ENCODE peak calls at places on chromosomes 13 and 19, in ten cellular contexts. J is smooth muscle cell of the brain vasculature; K is T1000; P is NCI-H82; B is stimulated activated CD4-positive, alpha-beta T cell treated with anti-CD3 and anti-CD28 coated beads, Interleukin-2, amount 100 ng/mL, for 24 hours; N is WTC11; S is epithelial cell of prostate; C is DND-41; I is cardiac muscle cell; Z is caudate nucleus. G is an unnamed sample.

GRCh38 chr19:12052571-12053169 is at the start of gene ZNF878:
- DNase-seq in I (peak; percentile 99), N (peak; percentile 99), C (peak; percentile 94), J (no peak), B (peak; percentile 68), K (peak; percentile 86), S (no peak), Z (peak; percentile 65), P (peak; percentile 94), G (no peak)

GRCh38 chr19:11737964-11738745 is 591 bp downstream of the ZNF823 start:
- DNase-seq in N (peak; percentile 50), S (no peak), Z (no peak), I (peak; percentile 64), J (no peak), B (peak; percentile 41), C (peak; percentile 46), K (peak; percentile 40), P (peak; percentile 38), G (peak; percentile 14)

GRCh38 chr19:12648088-12648487 is 18.5 kb downstream of the MAN2B1 start:
- DNase-seq in N (peak; percentile 75), J (no peak), K (no peak), C (no peak), Z (no peak), B (no peak), P (no peak), I (no peak), S (no peak), G (no peak)

GRCh38 chr13:52779028-52779612 is 39.5 kb upstream of the CNMD start:
- DNase-seq in I (no peak), J (no peak), N (no peak), B (no peak), Z (no peak), C (no peak), P (peak; percentile 92), S (no peak), K (no peak), G (no peak)

GRCh38 chr19:47003611-47003935 is 16.1 kb upstream of the NPAS1 start:
- DNase-seq in C (no peak), J (no peak), N (no peak), I (no peak), S (no peak), K (no peak), Z (no peak), B (no peak), P (no peak), G (no peak)

GRCh38 chr13:110070511-110071120 is 236.3 kb downstream of the COL4A1 start:
- DNase-seq in P (peak; percentile 38), K (peak; percentile 12), C (no peak), I (no peak), S (peak; percentile 50), B (no peak), J (no peak), N (no peak), Z (no peak), G (no peak)

GRCh38 chr19:12792048-12792852 is 964 bp downstream of the JUNB start:
- DNase-seq in P (peak; percentile 90), B (peak; percentile 78), J (no peak), S (no peak), K (peak; percentile 81), C (peak; percentile 88), N (peak; percentile 80), I (peak; percentile 74), Z (peak; percentile 77), G (no peak)

GRCh38 chr13:72255908-72256307 is 388.9 kb upstream of the DACH1 start:
- DNase-seq in N (peak; percentile 58), Z (no peak), I (peak; percentile 77), C (no peak), S (peak; percentile 33), K (no peak), B (no peak), P (peak; percentile 90), J (no peak), G (peak; percentile 84)

GRCh38 chr13:72368031-72368430 is 359.4 kb downstream of the MZT1 start:
- DNase-seq in N (no peak), S (no peak), J (no peak), P (no peak), K (no peak), I (no peak), C (no peak), B (no peak), Z (no peak), G (no peak)

GRCh38 chr13:40132249-40132648 is 476.8 kb downstream of the COG6 start:
- DNase-seq in B (peak; percentile 26), P (no peak), C (no peak), J (no peak), I (no peak), N (no peak), S (no peak), Z (no peak), K (no peak), G (no peak)

GRCh38 chr19:17420267-17420924 is 549 bp downstream of the MVB12A start:
- DNase-seq in N (peak; percentile 59), I (peak; percentile 51), P (peak; percentile 81), B (peak; percentile 35), J (no peak), S (no peak), C (peak; percentile 16), K (no peak), Z (peak; percentile 35), G (no peak)

GRCh38 chr13:73216381-73216831 is 157.6 kb downstream of the KLF5 start:
- DNase-seq in N (no peak), Z (no peak), B (no peak), K (no peak), S (no peak), I (no peak), J (no peak), P (no peak), C (no peak), G (no peak)

GRCh38 chr13:54787754-54788153 is 1759.1 kb downstream of the OLFM4 start:
- DNase-seq in S (no peak), N (no peak), B (no peak), P (no peak), J (no peak), I (no peak), K (no peak), Z (no peak), C (no peak), G (no peak)

GRCh38 chr13:48579167-48579918 is 46.5 kb upstream of the RCBTB2 start:
- DNase-seq in J (no peak), N (no peak), K (no peak), P (no peak), I (no peak), C (no peak), B (no peak), S (no peak), Z (no peak), G (no peak)

GRCh38 chr19:40717325-40717879 is 490 bp downstream of the ITPKC start:
- DNase-seq in K (no peak), J (no peak), I (no peak), N (no peak), P (no peak), S (no peak), B (no peak), Z (no peak), C (no peak), G (no peak)

GRCh38 chr13:114258589-114258988 is 22.8 kb upstream of the UPF3A start:
- DNase-seq in Z (no peak), C (no peak), N (no peak), I (no peak), K (no peak), S (no peak), J (no peak), B (no peak), P (no peak), G (no peak)

GRCh38 chr13:46211521-46212351 is at the start of gene LRRC63:
- DNase-seq in N (peak; percentile 72), I (peak; percentile 87), P (peak; percentile 94), J (no peak), B (peak; percentile 81), K (peak; percentile 1), C (peak; percentile 92), Z (peak; percentile 71), S (no peak), G (peak; percentile 82)

GRCh38 chr19:771332-771785 is 20.4 kb downstream of the MISP start:
- DNase-seq in P (peak; percentile 64), K (peak; percentile 32), Z (no peak), B (no peak), N (no peak), J (no peak), I (peak; percentile 60), S (no peak), C (peak; percentile 36), G (peak; percentile 75)

GRCh38 chr13:20161275-20161950 is 561 bp upstream of the GJA3 start:
- DNase-seq in N (no peak), K (no peak), C (no peak), J (no peak), I (peak; percentile 82), Z (peak; percentile 42), P (peak; percentile 46), S (no peak), B (peak; percentile 49), G (no peak)

GRCh38 chr19:28940751-28941500 is 272.0 kb downstream of the UQCRFS1 start:
- DNase-seq in Z (no peak), P (no peak), N (no peak), J (no peak), S (no peak), C (no peak), B (no peak), K (no peak), I (no peak), G (no peak)

GRCh38 chr13:20415288-20415644 is 110.4 kb downstream of the CRYL1 start:
- DNase-seq in Z (no peak), K (no peak), C (no peak), N (no peak), J (no peak), I (no peak), S (no peak), B (no peak), P (no peak), G (no peak)

GRCh38 chr13:91045351-91046034 is 302.0 kb upstream of the MIR17HG start:
- DNase-seq in B (no peak), C (no peak), J (no peak), N (no peak), K (no peak), I (peak; percentile 16), P (peak; percentile 86), Z (no peak), S (no peak), G (peak; percentile 71)

GRCh38 chr19:44777715-44778347 is at the start of gene CBLC:
- DNase-seq in S (peak; percentile 83), I (peak; percentile 61), J (no peak), K (no peak), Z (no peak), P (peak; percentile 78), B (no peak), N (peak; percentile 96), C (no peak), G (no peak)

GRCh38 chr13:34155931-34156607 is 338.1 kb downstream of the RFC3 start:
- DNase-seq in N (no peak), B (no peak), K (no peak), C (no peak), P (peak; percentile 49), J (no peak), Z (no peak), I (no peak), S (no peak), G (no peak)

GRCh38 chr13:75302031-75302430 is 179.9 kb downstream of the TBC1D4 start:
- DNase-seq in I (no peak), S (no peak), Z (no peak), K (no peak), P (no peak), B (no peak), J (no peak), C (no peak), N (no peak), G (no peak)